ENCODE peak calls at places on chromosomes 6 and 20, in seven cellular contexts. R, M, N, O, Z, B and K are unnamed samples.

GRCh38 chr20:22861990-22862389 is 173.1 kb upstream of the SSTR4 start:
- DNase-seq in R (no peak), M (no peak), N (no peak), O (no peak), Z (no peak), B (no peak), K (no peak)

GRCh38 chr6:3823671-3824070 is 25.5 kb upstream of the FAM50B start:
- DNase-seq in R (no peak), M (no peak), N (no peak), O (no peak), Z (no peak), B (no peak), K (no peak)

GRCh38 chr6:97294451-97294850 is 11.4 kb upstream of the MMS22L start:
- DNase-seq in R (peak), M (no peak), N (no peak), O (no peak), Z (no peak), B (no peak), K (no peak)

GRCh38 chr6:26223213-26223612 is 136.0 kb downstream of the HFE start:
- DNase-seq in R (peak), M (no peak), N (no peak), O (peak), Z (no peak), B (no peak), K (no peak)

GRCh38 chr6:159691133-159691962 is 1.7 kb downstream of the SOD2 start:
- DNase-seq in R (peak), M (no peak), N (peak), O (peak), Z (no peak), B (peak), K (no peak)

GRCh38 chr6:31652925-31653724 is 664 bp upstream of the BAG6 start:
- DNase-seq in R (no peak), M (peak), N (peak), O (peak), Z (no peak), B (peak), K (peak)

GRCh38 chr20:37516697-37517370 is 4.2 kb upstream of the NNAT start:
- DNase-seq in R (peak), M (no peak), N (no peak), O (no peak), Z (no peak), B (peak), K (no peak)

GRCh38 chr20:703426-703825 is 27.8 kb upstream of the SCRT2 start:
- DNase-seq in R (no peak), M (no peak), N (no peak), O (no peak), Z (no peak), B (no peak), K (no peak)

GRCh38 chr6:150624199-150624598 is 24.5 kb downstream of the PLEKHG1 start:
- DNase-seq in R (no peak), M (no peak), N (no peak), O (no peak), Z (no peak), B (no peak), K (no peak)

GRCh38 chr6:74785236-74785635 is 420.6 kb downstream of the COL12A1 start:
- DNase-seq in R (peak), M (no peak), N (peak), O (no peak), Z (no peak), B (no peak), K (no peak)

GRCh38 chr20:32474967-32475819 is 109.9 kb downstream of the NOL4L start:
- DNase-seq in R (peak), M (peak), N (peak), O (peak), Z (peak), B (no peak), K (peak)

GRCh38 chr20:38108438-38109024 is 56.5 kb downstream of the TGM2 start:
- DNase-seq in R (peak), M (no peak), N (no peak), O (peak), Z (peak), B (no peak), K (no peak)

GRCh38 chr6:26304213-26305096 is 60.5 kb upstream of the BTN3A2 start:
- DNase-seq in R (peak), M (no peak), N (peak), O (peak), Z (no peak), B (peak), K (no peak)

GRCh38 chr6:36127462-36128016 is 2.8 kb upstream of the MAPK13 start:
- DNase-seq in R (peak), M (no peak), N (peak), O (peak), Z (no peak), B (peak), K (no peak)

GRCh38 chr6:25346064-25346463 is 66.9 kb downstream of the CARMIL1 start:
- DNase-seq in R (no peak), M (no peak), N (peak), O (no peak), Z (no peak), B (no peak), K (no peak)

GRCh38 chr6:38973178-38974057 is 75.2 kb upstream of the GLP1R start:
- DNase-seq in R (peak), M (no peak), N (peak), O (peak), Z (no peak), B (peak), K (no peak)

GRCh38 chr6:11938285-11938890 is 73.7 kb upstream of the HIVEP1 start:
- DNase-seq in R (no peak), M (no peak), N (peak), O (no peak), Z (no peak), B (no peak), K (peak)

GRCh38 chr20:48205786-48206185 is 420.5 kb upstream of the SULF2 start:
- DNase-seq in R (no peak), M (peak), N (peak), O (no peak), Z (no peak), B (no peak), K (no peak)

GRCh38 chr6:68196645-68197044 is 438.4 kb upstream of the ADGRB3 start:
- DNase-seq in R (no peak), M (no peak), N (peak), O (no peak), Z (no peak), B (no peak), K (no peak)

GRCh38 chr6:29858006-29858405 is 30.4 kb downstream of the HLA-G start:
- DNase-seq in R (no peak), M (no peak), N (no peak), O (no peak), Z (no peak), B (no peak), K (no peak)

GRCh38 chr6:19070520-19070919 is 683.4 kb downstream of the RNF144B start:
- DNase-seq in R (no peak), M (no peak), N (no peak), O (no peak), Z (no peak), B (no peak), K (no peak)

GRCh38 chr20:42701948-42702347 is 487.8 kb downstream of the PTPRT start:
- DNase-seq in R (no peak), M (no peak), N (no peak), O (no peak), Z (no peak), B (no peak), K (no peak)

GRCh38 chr6:170224694-170225660 is 65.9 kb downstream of the DLL1 start:
- DNase-seq in R (peak), M (no peak), N (peak), O (peak), Z (peak), B (peak), K (no peak)

GRCh38 chr6:78020586-78020985 is 367.7 kb downstream of the MEI4 start:
- DNase-seq in R (no peak), M (no peak), N (no peak), O (no peak), Z (no peak), B (no peak), K (no peak)

GRCh38 chr20:37770908-37771307 is 77.1 kb downstream of the CTNNBL1 start:
- DNase-seq in R (no peak), M (no peak), N (no peak), O (no peak), Z (no peak), B (no peak), K (no peak)

GRCh38 chr6:148457843-148458159 is 115.2 kb downstream of the SASH1 start:
- DNase-seq in R (no peak), M (no peak), N (no peak), O (no peak), Z (peak), B (no peak), K (no peak)

GRCh38 chr6:127976111-127976510 is 75.3 kb upstream of the THEMIS start:
- DNase-seq in R (no peak), M (no peak), N (no peak), O (no peak), Z (no peak), B (no peak), K (no peak)
- H3K27ac ChIP-seq in R (no peak), M (no peak), N (no peak), O (no peak), Z (no peak), B (no peak), K (no peak)

DNA sequence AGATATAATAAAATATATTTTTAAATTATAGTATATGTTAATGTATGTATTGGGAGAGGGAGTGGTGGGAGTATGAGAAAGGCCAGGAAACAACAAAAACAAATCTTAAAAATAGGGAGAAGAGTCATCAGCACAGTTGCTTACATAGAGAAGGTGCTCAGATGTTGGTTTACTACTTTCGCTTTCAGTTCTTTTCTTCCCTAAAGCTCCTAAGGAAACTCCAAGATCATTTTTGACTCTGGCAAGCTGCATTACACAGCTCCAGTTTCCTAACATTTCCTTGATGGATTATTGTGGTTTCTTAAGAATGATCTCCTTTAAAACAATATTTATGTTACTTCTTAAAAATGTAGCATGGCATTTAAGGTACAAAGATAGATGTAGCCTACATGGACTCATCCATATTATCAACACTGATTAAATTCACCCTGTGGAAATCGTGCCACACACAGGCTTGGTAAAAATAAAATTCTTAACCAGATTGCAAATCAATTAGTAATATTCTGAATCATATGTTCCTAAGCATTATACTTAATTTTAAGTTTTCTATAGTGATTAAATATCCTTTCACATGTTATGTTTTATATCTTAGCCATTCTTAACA is 118.0 kb upstream of the MAN1A1 start:
- DNase-seq in R (peak), M (no peak), N (no peak), O (peak), Z (no peak), B (no peak), K (no peak)
- H3K4me2 ChIP-seq in R (peak), M (no peak), N (no peak), O (peak), Z (no peak), B (no peak), K (no peak)

GRCh38 chr6:126266664-126267063 is 73.3 kb upstream of the CENPW start:
- DNase-seq in R (no peak), M (no peak), N (no peak), O (no peak), Z (no peak), B (no peak), K (no peak)

GRCh38 chr6:126264265-126264664 is 75.7 kb upstream of the CENPW start:
- DNase-seq in R (no peak), M (no peak), N (no peak), O (no peak), Z (no peak), B (no peak), K (no peak)

GRCh38 chr6:126267621-126268020 is 72.3 kb upstream of the CENPW start:
- DNase-seq in R (no peak), M (no peak), N (no peak), O (no peak), Z (no peak), B (no peak), K (no peak)

DNA sequence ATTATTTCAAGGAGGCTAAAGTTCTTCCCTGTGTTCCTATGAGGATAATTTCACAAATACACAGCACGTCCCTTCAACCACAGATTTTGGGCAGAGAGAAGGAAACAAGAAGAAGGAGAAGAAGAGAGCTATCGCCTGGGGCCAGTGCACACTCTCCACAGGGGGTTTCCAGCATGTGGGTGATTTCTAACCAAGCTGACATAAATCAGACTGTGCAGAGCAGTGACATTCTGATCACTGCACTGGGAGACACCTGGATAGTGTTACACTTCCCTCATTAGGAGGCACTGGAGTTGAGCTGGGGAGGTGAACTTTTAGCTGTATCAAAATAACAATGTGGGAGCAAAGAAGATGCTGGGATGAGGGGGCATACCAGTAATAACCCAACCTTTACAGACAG is 71.8 kb upstream of the CENPW start:
- DNase-seq in R (no peak), M (no peak), N (no peak), O (no peak), Z (no peak), B (no peak), K (no peak)
- H4K8ac ChIP-seq in R (no peak), M (no peak), N (no peak), O (no peak), Z (no peak), B (no peak), K (no peak)

GRCh38 chr6:121592261-121592935 is 157.0 kb downstream of the GJA1 start:
- DNase-seq in R (no peak), M (no peak), N (no peak), O (no peak), Z (no peak), B (peak), K (no peak)
- H3K27ac ChIP-seq in R (no peak), M (no peak), N (no peak), O (no peak), Z (no peak), B (no peak), K (no peak)

GRCh38 chr20:59159091-59159821 is 4.4 kb upstream of the ZNF831 start:
- DNase-seq in R (no peak), M (no peak), N (peak), O (no peak), Z (peak), B (no peak), K (peak)
- H3K4me2 ChIP-seq in R (no peak), M (no peak), N (no peak), O (no peak), Z (no peak), B (no peak), K (no peak)

GRCh38 chr6:4957521-4958231 is 46.2 kb downstream of the RPP40 start:
- DNase-seq in R (no peak), M (no peak), N (peak), O (peak), Z (no peak), B (peak), K (peak)

GRCh38 chr6:4956625-4957024 is 47.2 kb downstream of the RPP40 start:
- DNase-seq in R (no peak), M (no peak), N (no peak), O (no peak), Z (no peak), B (no peak), K (no peak)

GRCh38 chr6:4961322-4962168 is 42.3 kb downstream of the RPP40 start:
- DNase-seq in R (peak), M (no peak), N (no peak), O (peak), Z (no peak), B (no peak), K (no peak)

GRCh38 chr6:4962905-4963304 is 40.9 kb downstream of the RPP40 start:
- DNase-seq in R (no peak), M (no peak), N (no peak), O (no peak), Z (no peak), B (peak), K (no peak)

DNA sequence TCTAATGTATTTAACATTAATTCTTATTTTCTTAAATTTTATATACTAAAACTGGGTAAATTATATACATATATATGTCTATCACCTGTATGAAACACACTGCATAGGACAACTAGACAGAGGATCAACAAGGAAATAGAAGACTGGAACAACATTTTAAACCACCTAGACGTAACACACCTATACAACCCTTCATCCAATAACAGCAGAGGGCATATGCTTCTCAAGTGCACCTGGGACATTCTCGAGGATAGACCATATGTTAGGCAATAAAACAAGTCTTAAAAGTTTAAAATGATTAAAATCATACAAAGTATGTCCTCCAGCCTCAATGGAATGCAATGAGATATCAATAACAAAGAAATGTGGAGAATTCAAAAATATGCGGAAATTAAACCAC is 45.2 kb downstream of the RPP40 start:
- DNase-seq in R (no peak), M (no peak), N (no peak), O (no peak), Z (no peak), B (no peak), K (no peak)
- H4K8ac ChIP-seq in R (no peak), M (no peak), N (no peak), O (no peak), Z (no peak), B (no peak), K (no peak)

GRCh38 chr20:24787071-24787470 is 162.0 kb upstream of the CST7 start:
- DNase-seq in R (no peak), M (no peak), N (no peak), O (no peak), Z (no peak), B (no peak), K (no peak)

GRCh38 chr20:24786646-24787045 is 162.4 kb upstream of the CST7 start:
- DNase-seq in R (no peak), M (no peak), N (no peak), O (no peak), Z (no peak), B (no peak), K (no peak)

GRCh38 chr20:24786096-24786495 is 163.0 kb upstream of the CST7 start:
- DNase-seq in R (no peak), M (no peak), N (no peak), O (no peak), Z (no peak), B (no peak), K (no peak)

GRCh38 chr20:24789877-24790276 is 159.2 kb upstream of the CST7 start:
- DNase-seq in R (no peak), M (no peak), N (no peak), O (no peak), Z (no peak), B (no peak), K (no peak)

GRCh38 chr20:24787621-24788020 is 161.4 kb upstream of the CST7 start:
- DNase-seq in R (no peak), M (no peak), N (no peak), O (no peak), Z (no peak), B (no peak), K (no peak)
- H3K27ac ChIP-seq in R (no peak), M (no peak), N (no peak), O (no peak), Z (no peak), B (no peak), K (no peak)

GRCh38 chr20:19974621-19975435 is 42.3 kb upstream of the NAA20 start:
- DNase-seq in R (peak), M (no peak), N (no peak), O (peak), Z (peak), B (no peak), K (no peak)

GRCh38 chr20:19977373-19977770 is 39.8 kb upstream of the NAA20 start:
- DNase-seq in R (no peak), M (no peak), N (no peak), O (no peak), Z (no peak), B (no peak), K (no peak)

GRCh38 chr20:19976595-19977372 is 40.4 kb upstream of the NAA20 start:
- DNase-seq in R (peak), M (no peak), N (peak), O (peak), Z (peak), B (no peak), K (no peak)

GRCh38 chr20:19975436-19975799 is 41.7 kb upstream of the NAA20 start:
- DNase-seq in R (peak), M (no peak), N (no peak), O (no peak), Z (peak), B (no peak), K (no peak)

GRCh38 chr20:19975901-19976300 is 41.3 kb upstream of the NAA20 start:
- DNase-seq in R (no peak), M (no peak), N (no peak), O (no peak), Z (no peak), B (no peak), K (no peak)
- H3K4me2 ChIP-seq in R (peak), M (no peak), N (no peak), O (peak), Z (no peak), B (peak), K (no peak)